ENCODE peak calls at places on chromosomes 3 and 15, in six cellular contexts. J is stimulated activated CD4-positive, alpha-beta T cell treated with anti-CD3 and anti-CD28 coated beads, Interleukin-12 subunit alpha, Interleukin-12 subunit beta, amount 100 ng/mL, for 4 hours; B is CD4-positive, alpha-beta memory T cell; C is caudate nucleus; O is HEK293T; T is NCI-H2171 treated with DMSO at 0.1 percent for 48 hours. Z is an unnamed sample.

GRCh38 chr15:41990243-41990605 is 17.9 kb upstream of the EHD4 start:
- DNase-seq in O (no peak), T (no peak), B (no peak), J (no peak), C (no peak), Z (no peak)

GRCh38 chr3:184801241-184801640 is 10.7 kb upstream of the VPS8 start:
- DNase-seq in C (no peak), B (no peak), O (no peak), J (no peak), T (no peak), Z (no peak)

GRCh38 chr3:196323723-196324122 is 5.7 kb upstream of the DYNLT2B start:
- DNase-seq in O (peak), B (no peak), J (no peak), T (peak), C (no peak), Z (peak)

GRCh38 chr15:40481671-40482070 is 10.9 kb downstream of the CHST14 start:
- DNase-seq in B (no peak), C (no peak), O (no peak), T (no peak), J (no peak), Z (no peak)

GRCh38 chr15:71110800-71111565 is 4.3 kb upstream of the THSD4 start:
- DNase-seq in J (no peak), T (no peak), B (no peak), O (no peak), C (no peak), Z (no peak)

GRCh38 chr3:67710396-67710795 is 56.0 kb upstream of the SUCLG2 start:
- DNase-seq in T (no peak), B (no peak), C (no peak), J (no peak), O (no peak), Z (no peak)

GRCh38 chr15:34275721-34276120 is 50.9 kb downstream of the EMC4 start:
- DNase-seq in J (no peak), C (no peak), O (no peak), B (no peak), T (no peak), Z (no peak)

GRCh38 chr3:58952128-58952917 is 97.5 kb downstream of the CFAP20DC start:
- DNase-seq in B (no peak), J (no peak), T (no peak), O (no peak), C (no peak), Z (no peak)

GRCh38 chr3:127590282-127590592 is 296 bp downstream of the TPRA1 start:
- DNase-seq in B (peak), C (no peak), O (no peak), T (no peak), J (peak), Z (no peak)

GRCh38 chr15:79082363-79083070 is 8.1 kb downstream of the RASGRF1 start:
- DNase-seq in C (no peak), T (no peak), B (no peak), O (no peak), J (no peak), Z (no peak)

GRCh38 chr15:79399591-79399990 is 32.5 kb upstream of the MINAR1 start:
- DNase-seq in B (no peak), C (no peak), J (no peak), O (no peak), T (no peak), Z (no peak)

GRCh38 chr3:120773932-120774331 is 31.4 kb downstream of the GTF2E1 start:
- DNase-seq in C (no peak), J (no peak), T (no peak), O (no peak), B (no peak), Z (no peak)

GRCh38 chr3:4809970-4810369 is 169.3 kb upstream of the BHLHE40 start:
- DNase-seq in J (no peak), C (no peak), O (no peak), B (no peak), T (no peak), Z (no peak)

GRCh38 chr3:108102420-108103039 is 11.7 kb upstream of the CD47 start:
- DNase-seq in B (no peak), J (no peak), C (no peak), T (no peak), O (no peak), Z (no peak)

GRCh38 chr15:34813446-34814190 is 18.3 kb upstream of the ACTC1 start:
- DNase-seq in B (no peak), C (no peak), T (no peak), O (no peak), J (no peak), Z (no peak)

GRCh38 chr3:23480324-23480704 is 277.2 kb downstream of the UBE2E2 start:
- DNase-seq in C (peak), T (no peak), J (no peak), B (no peak), O (no peak), Z (no peak)

GRCh38 chr15:82805994-82806406 is at the start of gene FSD2:
- DNase-seq in J (no peak), T (no peak), C (no peak), O (peak), B (no peak), Z (peak)

GRCh38 chr3:39284457-39284881 is 4.6 kb upstream of the CX3CR1 start:
- DNase-seq in B (no peak), T (no peak), C (no peak), O (no peak), J (no peak), Z (peak)

Z was measured in erythroblast.